ENCODE peak calls at places on chromosomes 1 and 21, in four cellular contexts. M is WTC11, Y is neural crest cell, P is GM13976. N is an unnamed sample.

GRCh38 chr1:50109647-50110075 is 941 bp downstream of the ELAVL4 start:
- DNase-seq in M (no peak), Y (no peak), P (no peak), N (no peak)

GRCh38 chr1:178284059-178284458 is 190.2 kb downstream of the RASAL2 start:
- DNase-seq in M (no peak), Y (no peak), P (no peak), N (no peak)

GRCh38 chr1:21338568-21339401 is 48.5 kb upstream of the ECE1 start:
- DNase-seq in M (no peak), Y (no peak), P (no peak), N (no peak)

GRCh38 chr1:171422489-171422888 is 62.8 kb upstream of the PRRC2C start:
- DNase-seq in M (no peak), Y (no peak), P (no peak), N (no peak)

GRCh38 chr1:210901981-210902770 is 231.8 kb downstream of the KCNH1 start:
- DNase-seq in M (no peak), Y (no peak), P (no peak), N (no peak)

GRCh38 chr1:41612953-41613352 is 128.5 kb upstream of the EDN2 start:
- DNase-seq in M (no peak), Y (no peak), P (no peak), N (no peak)

GRCh38 chr1:168689726-168690602 is 39.0 kb downstream of the DPT start:
- DNase-seq in M (no peak), Y (no peak), P (no peak), N (no peak)

GRCh38 chr21:16773206-16773605 is 739.6 kb upstream of the CXADR start:
- DNase-seq in M (no peak), Y (no peak), P (no peak), N (no peak)

GRCh38 chr1:163747261-163747660 is 425.5 kb downstream of the NUF2 start:
- DNase-seq in M (no peak), Y (no peak), P (no peak), N (no peak)

GRCh38 chr21:34807881-34808568 is 139.2 kb downstream of the CLIC6 start:
- DNase-seq in M (no peak), Y (no peak), P (peak), N (peak)

GRCh38 chr1:205719762-205720161 is 30.2 kb downstream of the NUCKS1 start:
- DNase-seq in M (no peak), Y (no peak), P (no peak), N (no peak)

GRCh38 chr1:35650416-35650815 is 9.1 kb upstream of the PSMB2 start:
- DNase-seq in M (no peak), Y (no peak), P (no peak), N (no peak)

GRCh38 chr21:44800103-44800502 is 1.5 kb downstream of the UBE2G2 start:
- DNase-seq in M (no peak), Y (no peak), P (no peak), N (no peak)

GRCh38 chr1:247491328-247491727 is 33.4 kb upstream of the OR2B11 start:
- DNase-seq in M (no peak), Y (no peak), P (no peak), N (no peak)

GRCh38 chr1:215599418-215599817 is 32.3 kb downstream of the KCTD3 start:
- DNase-seq in M (no peak), Y (no peak), P (no peak), N (no peak)

GRCh38 chr1:241990040-241990439 is 8.9 kb downstream of the MAP1LC3C start:
- DNase-seq in M (peak), Y (no peak), P (no peak), N (no peak)

GRCh38 chr1:24724345-24725208 is 20.7 kb upstream of the CLIC4 start:
- DNase-seq in M (peak), Y (peak), P (no peak), N (no peak)

GRCh38 chr1:180301135-180301737 is 71.2 kb downstream of the LHX4 start:
- DNase-seq in M (no peak), Y (no peak), P (no peak), N (no peak)

GRCh38 chr1:175182347-175182746 is 10.2 kb downstream of the KIAA0040 start:
- DNase-seq in M (no peak), Y (no peak), P (no peak), N (no peak)

GRCh38 chr1:244217711-244218110 is 166.6 kb downstream of the ZBTB18 start:
- DNase-seq in M (no peak), Y (no peak), P (no peak), N (no peak)

GRCh38 chr1:231028676-231029075 is 11.4 kb downstream of the FAM89A start:
- DNase-seq in M (peak), Y (no peak), P (no peak), N (no peak)

GRCh38 chr1:184489908-184490307 is 103.1 kb downstream of the C1orf21 start:
- DNase-seq in M (no peak), Y (no peak), P (no peak), N (no peak)

GRCh38 chr1:202090994-202091393 is 31.7 kb upstream of the GPR37L1 start:
- DNase-seq in M (no peak), Y (no peak), P (no peak), N (no peak)
- TF ChIP-seq CTCF in M (no peak), Y (no peak), P (no peak), N (no peak)

DNA sequence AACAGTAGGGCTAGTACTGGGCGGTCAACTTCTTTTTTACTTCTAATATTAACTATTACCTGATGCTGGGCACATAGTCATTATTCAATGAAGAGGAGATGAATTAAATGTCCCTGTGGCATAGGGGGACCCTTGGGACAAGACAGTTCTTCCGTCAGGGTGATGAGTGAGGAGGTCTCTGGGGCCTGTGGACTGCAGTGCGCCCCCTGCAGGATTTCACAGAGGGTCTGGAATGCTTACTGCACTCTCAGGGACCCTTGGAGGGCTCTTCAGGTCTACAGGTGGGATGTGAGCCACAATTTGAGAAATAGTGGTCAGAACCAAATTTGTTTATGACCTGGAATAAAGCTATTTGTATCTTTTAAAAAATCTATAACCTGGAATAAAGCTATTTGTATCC is 149.4 kb downstream of the FAM78B start:
- DNase-seq in M (peak), Y (no peak), P (no peak), N (no peak)
- TF ChIP-seq CTCF in M (peak), Y (peak), P (no peak), N (no peak)

GRCh38 chr1:156244126-156244525 is 2.1 kb downstream of the BGLAP start:
- DNase-seq in M (no peak), Y (no peak), P (no peak), N (no peak)
- TF ChIP-seq CTCF in M (no peak), Y (no peak), P (no peak), N (no peak)

GRCh38 chr1:201945863-201946223 is 505 bp downstream of the LMOD1 start:
- DNase-seq in M (no peak), Y (no peak), P (no peak), N (no peak)

GRCh38 chr1:201945157-201945556 is 1.2 kb downstream of the LMOD1 start:
- DNase-seq in M (peak), Y (no peak), P (no peak), N (no peak)

GRCh38 chr1:201944639-201945038 is 1.7 kb downstream of the LMOD1 start:
- DNase-seq in M (no peak), Y (no peak), P (no peak), N (no peak)

GRCh38 chr1:201947697-201948008 is 1.3 kb upstream of the LMOD1 start:
- DNase-seq in M (no peak), Y (no peak), P (no peak), N (no peak)

GRCh38 chr1:201946224-201946908 is at the start of gene LMOD1:
- DNase-seq in M (peak), Y (peak), P (peak), N (no peak)
- TF ChIP-seq CTCF in M (no peak), Y (no peak), P (no peak), N (no peak)

DNA sequence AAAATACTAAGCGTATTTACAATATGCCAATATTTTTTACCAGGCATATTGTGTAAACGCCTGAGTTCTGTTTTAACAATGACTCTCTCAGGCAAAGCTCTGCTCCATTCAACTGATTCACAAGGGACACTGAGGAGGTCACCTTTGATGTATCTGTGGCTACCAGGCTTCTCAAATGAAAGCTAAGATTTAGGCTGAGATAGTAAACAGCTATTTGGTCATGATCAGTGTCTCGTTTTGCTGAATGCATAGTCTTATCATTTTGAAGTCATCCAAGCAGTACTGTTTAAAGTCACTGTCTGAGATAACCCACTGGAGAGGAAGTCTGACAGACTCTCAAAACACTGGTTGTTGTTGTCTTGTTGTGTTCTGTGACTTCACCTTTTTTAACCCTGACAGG is 13.7 kb upstream of the PLPPR5 start:
- DNase-seq in M (no peak), Y (no peak), P (no peak), N (no peak)
- TF ChIP-seq CTCF in M (no peak), Y (no peak), P (no peak), N (no peak)

GRCh38 chr21:18369115-18369514 is 34.5 kb downstream of the TMPRSS15 start:
- DNase-seq in M (no peak), Y (no peak), P (no peak), N (no peak)
- TF ChIP-seq CTCF in M (no peak), Y (peak), P (no peak), N (no peak)